ENCODE peak calls at places on chromosomes 7 and 10, in four cellular contexts. One of them, this sample, is unnamed.

GRCh38 chr10:117477961-117478670 is 64.4 kb upstream of the EMX2 start:
- DNase-seq in upper lobe of left lung: no peak
- DNase-seq in skeletal muscle cell: peak; percentile 65
- DNase-seq in M059J: peak; percentile 86
- DNase-seq in this sample: no peak

GRCh38 chr7:149196151-149196704 is 882 bp downstream of the ZNF282 start:
- DNase-seq in upper lobe of left lung: no peak
- DNase-seq in skeletal muscle cell: no peak
- DNase-seq in M059J: peak; percentile 24
- DNase-seq in this sample: no peak

GRCh38 chr7:42671627-42672026 is 240.2 kb downstream of the C7orf25 start:
- DNase-seq in upper lobe of left lung: no peak
- DNase-seq in skeletal muscle cell: peak; percentile 67
- DNase-seq in M059J: peak; percentile 64
- DNase-seq in this sample: no peak

GRCh38 chr7:149071182-149071635 is 19.3 kb downstream of the ZNF786 start:
- DNase-seq in upper lobe of left lung: no peak
- DNase-seq in skeletal muscle cell: no peak
- DNase-seq in M059J: no peak
- DNase-seq in this sample: no peak

GRCh38 chr10:26507441-26507840 is 69.3 kb downstream of the APBB1IP start:
- DNase-seq in upper lobe of left lung: no peak
- DNase-seq in skeletal muscle cell: no peak
- DNase-seq in M059J: no peak
- DNase-seq in this sample: no peak

GRCh38 chr10:92850186-92850585 is 1.9 kb downstream of the EXOC6 start:
- DNase-seq in upper lobe of left lung: no peak
- DNase-seq in skeletal muscle cell: no peak
- DNase-seq in M059J: no peak
- DNase-seq in this sample: no peak

GRCh38 chr10:114751856-114752255 is 69.7 kb upstream of the FHIP2A start:
- DNase-seq in upper lobe of left lung: no peak
- DNase-seq in skeletal muscle cell: no peak
- DNase-seq in M059J: peak; percentile 86
- DNase-seq in this sample: no peak

GRCh38 chr7:119377-120163 is 72.8 kb upstream of the FAM20C start:
- DNase-seq in upper lobe of left lung: peak; percentile 72
- DNase-seq in skeletal muscle cell: no peak
- DNase-seq in M059J: no peak
- DNase-seq in this sample: no peak

GRCh38 chr7:123485187-123485586 is 49.2 kb downstream of the IQUB start:
- DNase-seq in upper lobe of left lung: no peak
- DNase-seq in skeletal muscle cell: no peak
- DNase-seq in M059J: no peak
- DNase-seq in this sample: no peak

GRCh38 chr10:84184517-84184916 is 9.8 kb upstream of the CDHR1 start:
- DNase-seq in upper lobe of left lung: no peak
- DNase-seq in skeletal muscle cell: no peak
- DNase-seq in M059J: no peak
- DNase-seq in this sample: no peak

GRCh38 chr7:42137941-42138340 is 99.1 kb downstream of the GLI3 start:
- DNase-seq in upper lobe of left lung: no peak
- DNase-seq in skeletal muscle cell: no peak
- DNase-seq in M059J: no peak
- DNase-seq in this sample: no peak

This sample was measured in HepG2.